ENCODE peak calls at places on chromosome 4, in four cellular contexts. One of them, this sample, is unnamed.

GRCh38 chr4:125315571-125316390 is 1.0 kb downstream of the FAT4 start:
- DNase-seq in WTC11: peak
- DNase-seq in K562: no peak
- DNase-seq in HepG2: peak
- DNase-seq in this sample: peak

GRCh38 chr4:107265859-107266258 is 229.7 kb upstream of the DKK2 start:
- DNase-seq in WTC11: no peak
- DNase-seq in K562: no peak
- DNase-seq in HepG2: no peak
- DNase-seq in this sample: no peak

GRCh38 chr4:74370912-74371311 is 6.0 kb downstream of the EREG start:
- DNase-seq in WTC11: peak
- DNase-seq in K562: peak
- DNase-seq in HepG2: peak
- DNase-seq in this sample: peak

GRCh38 chr4:118032691-118033090 is 1.6 kb upstream of the NDST3 start:
- DNase-seq in WTC11: peak
- DNase-seq in K562: no peak
- DNase-seq in HepG2: no peak
- DNase-seq in this sample: no peak

GRCh38 chr4:13240066-13240465 is 244.1 kb downstream of the RAB28 start:
- DNase-seq in WTC11: no peak
- DNase-seq in K562: no peak
- DNase-seq in HepG2: no peak
- DNase-seq in this sample: no peak

GRCh38 chr4:123055943-123056342 is 133.5 kb upstream of the NUDT6 start:
- DNase-seq in WTC11: no peak
- DNase-seq in K562: no peak
- DNase-seq in HepG2: no peak
- DNase-seq in this sample: no peak

GRCh38 chr4:127967141-127967775 is 2.1 kb downstream of the ABHD18 start:
- DNase-seq in WTC11: no peak
- DNase-seq in K562: peak
- DNase-seq in HepG2: peak
- DNase-seq in this sample: no peak

GRCh38 chr4:2303121-2303685 is 41.3 kb upstream of the MXD4 start:
- DNase-seq in WTC11: no peak
- DNase-seq in K562: no peak
- DNase-seq in HepG2: no peak
- DNase-seq in this sample: no peak

GRCh38 chr4:170336238-170336775 is 246.6 kb upstream of the AADAT start:
- DNase-seq in WTC11: no peak
- DNase-seq in K562: no peak
- DNase-seq in HepG2: no peak
- DNase-seq in this sample: no peak

GRCh38 chr4:84091266-84091665 is 407.8 kb downstream of the NKX6-1 start:
- DNase-seq in WTC11: no peak
- DNase-seq in K562: no peak
- DNase-seq in HepG2: no peak
- DNase-seq in this sample: no peak

GRCh38 chr4:74394476-74395136 is 29.7 kb downstream of the EREG start:
- DNase-seq in WTC11: no peak
- DNase-seq in K562: peak
- DNase-seq in HepG2: no peak
- DNase-seq in this sample: no peak

GRCh38 chr4:85774000-85774399 is 299.1 kb downstream of the ARHGAP24 start:
- DNase-seq in WTC11: no peak
- DNase-seq in K562: no peak
- DNase-seq in HepG2: no peak
- DNase-seq in this sample: no peak

GRCh38 chr4:143380651-143381050 is 44.0 kb downstream of the GAB1 start:
- DNase-seq in WTC11: no peak
- DNase-seq in K562: no peak
- DNase-seq in HepG2: peak
- DNase-seq in this sample: no peak

GRCh38 chr4:84470204-84470785 is 28.8 kb downstream of the NKX6-1 start:
- DNase-seq in WTC11: peak
- DNase-seq in K562: no peak
- DNase-seq in HepG2: peak
- DNase-seq in this sample: peak

GRCh38 chr4:153538408-153539057 is 72.4 kb downstream of the TMEM131L start:
- DNase-seq in WTC11: no peak
- DNase-seq in K562: no peak
- DNase-seq in HepG2: no peak
- DNase-seq in this sample: no peak

GRCh38 chr4:53706422-53707032 is 115.2 kb upstream of the LNX1 start:
- DNase-seq in WTC11: no peak
- DNase-seq in K562: peak
- DNase-seq in HepG2: peak
- DNase-seq in this sample: peak

GRCh38 chr4:47824844-47825243 is 13.0 kb downstream of the CORIN start:
- DNase-seq in WTC11: no peak
- DNase-seq in K562: no peak
- DNase-seq in HepG2: no peak
- DNase-seq in this sample: no peak

GRCh38 chr4:157220026-157220881 is at the start of gene GRIA2:
- DNase-seq in WTC11: peak
- DNase-seq in K562: peak
- DNase-seq in HepG2: peak
- DNase-seq in this sample: peak

GRCh38 chr4:140127422-140127821 is 26.6 kb downstream of the MAML3 start:
- DNase-seq in WTC11: no peak
- DNase-seq in K562: no peak
- DNase-seq in HepG2: no peak
- DNase-seq in this sample: no peak
- TF ChIP-seq HMGXB4 in WTC11: no peak
- TF ChIP-seq HMGXB4 in K562: no peak
- TF ChIP-seq HMGXB4 in HepG2: no peak
- TF ChIP-seq HMGXB4 in this sample: no peak

GRCh38 chr4:112522389-112522788 is 6.4 kb upstream of the NEUROG2 start:
- DNase-seq in WTC11: no peak
- DNase-seq in K562: no peak
- DNase-seq in HepG2: no peak
- DNase-seq in this sample: no peak

GRCh38 chr4:112523764-112524505 is 8.0 kb upstream of the NEUROG2 start:
- DNase-seq in WTC11: peak
- DNase-seq in K562: peak
- DNase-seq in HepG2: peak
- DNase-seq in this sample: peak

GRCh38 chr4:112521123-112522116 is 5.4 kb upstream of the NEUROG2 start:
- DNase-seq in WTC11: peak
- DNase-seq in K562: no peak
- DNase-seq in HepG2: no peak
- DNase-seq in this sample: no peak

GRCh38 chr4:112520598-112521122 is 4.7 kb upstream of the NEUROG2 start:
- DNase-seq in WTC11: no peak
- DNase-seq in K562: no peak
- DNase-seq in HepG2: no peak
- DNase-seq in this sample: no peak

GRCh38 chr4:112523008-112523440 is 7.0 kb upstream of the NEUROG2 start:
- DNase-seq in WTC11: peak
- DNase-seq in K562: peak
- DNase-seq in HepG2: no peak
- DNase-seq in this sample: no peak
- TF ChIP-seq HMGXB4 in WTC11: peak
- TF ChIP-seq HMGXB4 in K562: no peak
- TF ChIP-seq HMGXB4 in HepG2: no peak
- TF ChIP-seq HMGXB4 in this sample: no peak

DNA sequence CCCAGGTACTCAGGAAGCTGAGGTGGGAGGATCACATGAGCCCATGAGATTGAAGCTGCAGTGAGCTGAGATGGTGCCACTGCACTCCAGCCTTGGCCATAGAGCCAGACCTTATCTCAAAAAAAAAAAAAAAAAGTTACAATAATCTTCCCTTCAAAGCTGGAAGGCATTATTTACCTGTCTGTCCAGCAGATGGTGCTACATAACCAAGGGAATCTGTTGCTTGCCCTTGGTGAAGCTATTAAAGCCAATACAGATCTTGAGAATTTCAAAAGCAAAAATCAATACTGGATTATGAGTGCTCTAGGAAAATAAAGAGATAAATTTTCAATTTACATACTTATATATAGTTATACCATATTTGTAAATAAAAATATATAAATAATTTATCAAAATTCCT is 25.9 kb downstream of the PKD2 start:
- DNase-seq in WTC11: peak
- DNase-seq in K562: peak
- DNase-seq in HepG2: peak
- DNase-seq in this sample: peak
- TF ChIP-seq HMGXB4 in WTC11: no peak
- TF ChIP-seq HMGXB4 in K562: no peak
- TF ChIP-seq HMGXB4 in HepG2: no peak
- TF ChIP-seq HMGXB4 in this sample: no peak

GRCh38 chr4:151850751-151851150 is 89.9 kb upstream of the GATB start:
- DNase-seq in WTC11: no peak
- DNase-seq in K562: no peak
- DNase-seq in HepG2: no peak
- DNase-seq in this sample: no peak
- TF ChIP-seq HMGXB4 in WTC11: no peak
- TF ChIP-seq HMGXB4 in K562: no peak
- TF ChIP-seq HMGXB4 in HepG2: no peak
- TF ChIP-seq HMGXB4 in this sample: no peak

GRCh38 chr4:6385288-6385687 is 87.1 kb downstream of the PPP2R2C start:
- DNase-seq in WTC11: no peak
- DNase-seq in K562: no peak
- DNase-seq in HepG2: no peak
- DNase-seq in this sample: no peak
- TF ChIP-seq HMGXB4 in WTC11: no peak
- TF ChIP-seq HMGXB4 in K562: no peak
- TF ChIP-seq HMGXB4 in HepG2: no peak
- TF ChIP-seq HMGXB4 in this sample: no peak

GRCh38 chr4:165489786-165490185 is 111.0 kb downstream of the CPE start:
- DNase-seq in WTC11: no peak
- DNase-seq in K562: no peak
- DNase-seq in HepG2: no peak
- DNase-seq in this sample: no peak
- TF ChIP-seq HMGXB4 in WTC11: no peak
- TF ChIP-seq HMGXB4 in K562: no peak
- TF ChIP-seq HMGXB4 in HepG2: no peak
- TF ChIP-seq HMGXB4 in this sample: no peak